ENCODE peak calls at places on chromosomes 16 and 17, in four cellular contexts. A, T, E and P are unnamed samples. For H3K36me3 and H3K9me3, the result is how much of the 10 kb centered on the place peaks cover.

GRCh38 chr16:88510091-88510719 is 57.1 kb downstream of the ZFPM1 start:
- DNase-seq in E (no peak), T (no peak), A (peak), P (no peak)

GRCh38 chr17:42642377-42642776 is 16.7 kb upstream of the TUBG2 start:
- DNase-seq in A (no peak), T (no peak), E (no peak), P (peak)

GRCh38 chr16:62954144-62955032 is 918.1 kb upstream of the CDH8 start:
- DNase-seq in A (no peak), E (no peak), T (no peak), P (no peak)

GRCh38 chr16:4914528-4915225 is 22.3 kb downstream of the PPL start:
- DNase-seq in A (no peak), E (no peak), T (no peak), P (no peak)

GRCh38 chr17:42171831-42172230 is 9.1 kb downstream of the KCNH4 start:
- DNase-seq in E (no peak), T (no peak), A (no peak), P (no peak)

GRCh38 chr17:79183221-79184158 is 108.9 kb downstream of the ENGASE start:
- DNase-seq in E (no peak), A (peak), T (no peak), P (no peak)

GRCh38 chr16:29710227-29711219 is 31.5 kb downstream of the QPRT start:
- DNase-seq in E (no peak), T (no peak), A (peak), P (peak)

GRCh38 chr16:30697264-30698138 is 1.5 kb upstream of the SRCAP start:
- DNase-seq in A (peak), E (no peak), T (no peak), P (no peak)

GRCh38 chr17:80892019-80892855 is 99.4 kb upstream of the CHMP6 start:
- DNase-seq in T (peak), A (no peak), E (peak), P (peak)

GRCh38 chr17:17988427-17988945 is 15.8 kb downstream of the DRC3 start:
- DNase-seq in A (no peak), T (no peak), E (no peak), P (no peak)

GRCh38 chr17:17985555-17985954 is 12.9 kb downstream of the DRC3 start:
- DNase-seq in T (no peak), A (peak), E (no peak), P (no peak)

GRCh38 chr17:17987901-17988300 is 15.2 kb downstream of the DRC3 start:
- DNase-seq in A (no peak), E (no peak), T (no peak), P (no peak)

GRCh38 chr17:17989081-17989480 is 16.4 kb downstream of the DRC3 start:
- DNase-seq in A (no peak), T (no peak), E (no peak), P (no peak)

GRCh38 chr17:17987187-17987896 is 14.7 kb downstream of the DRC3 start:
- DNase-seq in E (no peak), A (no peak), T (no peak), P (no peak)
- H3K4me3 ChIP-seq in E (no peak), A (no peak), T (no peak), P (no peak)

DNA sequence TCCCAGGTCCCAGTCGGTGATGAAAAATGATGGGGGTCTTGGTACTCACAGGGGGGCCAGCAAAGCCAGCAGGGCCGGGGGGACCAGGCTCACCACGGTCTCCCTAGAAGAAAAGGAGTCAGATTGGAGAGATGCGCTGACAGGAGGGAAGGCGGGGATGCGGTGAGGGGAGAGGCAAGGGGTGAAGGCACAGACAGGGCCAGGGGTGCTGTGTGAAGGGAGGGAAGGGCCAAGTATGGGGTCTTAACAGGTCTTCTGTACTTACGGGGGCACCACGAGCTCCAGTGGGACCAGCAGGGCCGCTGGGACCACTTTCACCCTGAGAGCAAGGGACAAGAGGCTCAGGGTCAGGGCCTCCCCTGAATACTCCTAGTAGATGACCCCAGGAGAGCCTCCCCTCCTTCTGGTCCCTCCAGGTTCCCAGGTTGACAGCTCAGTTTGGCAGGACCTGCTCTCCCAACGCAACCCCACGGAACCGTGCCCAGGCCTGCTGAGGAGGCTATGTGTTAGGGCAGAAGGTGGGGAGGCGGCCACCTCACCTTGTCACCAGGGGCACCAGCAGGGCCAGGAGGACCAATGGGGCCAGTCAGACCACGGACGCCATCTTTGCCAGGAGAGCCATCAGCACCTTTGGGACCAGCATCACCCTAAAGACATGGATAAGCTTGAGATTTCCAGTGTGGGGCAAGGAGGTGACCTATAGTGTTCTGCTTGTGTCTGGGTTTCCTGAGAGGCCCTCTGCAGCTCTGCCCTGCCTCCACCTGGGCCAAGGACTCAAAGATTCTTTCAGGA is 11.0 kb downstream of the COL1A1 start:
- DNase-seq in A (no peak), T (no peak), E (no peak), P (no peak)
- H3K36me3 ChIP-seq in A (half or more), T (under half), E (under half), P (under half)

DNA sequence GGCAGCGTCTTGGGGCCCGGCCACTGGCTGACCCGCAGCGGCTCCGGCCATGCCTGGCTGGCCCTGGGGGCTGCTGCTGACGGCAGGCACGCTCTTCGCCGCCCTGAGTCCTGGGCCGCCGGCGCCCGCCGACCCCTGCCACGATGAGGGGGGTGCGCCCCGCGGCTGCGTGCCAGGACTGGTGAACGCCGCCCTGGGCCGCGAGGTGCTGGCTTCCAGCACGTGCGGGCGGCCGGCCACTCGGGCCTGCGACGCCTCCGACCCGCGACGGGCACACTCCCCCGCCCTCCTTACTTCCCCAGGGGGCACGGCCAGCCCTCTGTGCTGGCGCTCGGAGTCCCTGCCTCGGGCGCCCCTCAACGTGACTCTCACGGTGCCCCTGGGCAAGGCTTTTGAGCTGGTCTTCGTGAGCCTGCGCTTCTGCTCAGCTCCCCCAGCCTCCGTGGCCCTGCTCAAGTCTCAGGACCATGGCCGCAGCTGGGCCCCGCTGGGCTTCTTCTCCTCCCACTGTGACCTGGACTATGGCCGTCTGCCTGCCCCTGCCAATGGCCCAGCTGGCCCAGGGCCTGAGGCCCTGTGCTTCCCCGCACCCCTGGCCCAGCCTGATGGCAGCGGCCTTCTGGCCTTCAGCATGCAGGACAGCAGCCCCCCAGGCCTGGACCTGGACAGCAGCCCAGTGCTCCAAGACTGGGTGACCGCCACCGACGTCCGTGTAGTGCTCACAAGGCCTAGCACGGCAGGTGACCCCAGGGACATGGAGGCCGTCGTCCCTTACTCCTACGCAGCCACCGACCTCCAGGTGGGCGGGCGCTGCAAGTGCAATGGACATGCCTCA is 773 bp downstream of the NTN3 start:
- DNase-seq in E (no peak), T (no peak), A (peak), P (no peak)
- H3K9me3 ChIP-seq in E (under half), T (under half), A (under half), P (under half)

GRCh38 chr16:14364386-14365199 is 265.5 kb downstream of the PARN start:
- DNase-seq in E (no peak), A (no peak), T (no peak), P (peak)

GRCh38 chr16:14366447-14366846 is 263.6 kb downstream of the PARN start:
- DNase-seq in T (no peak), E (no peak), A (no peak), P (no peak)

GRCh38 chr16:14365200-14365851 is 264.7 kb downstream of the PARN start:
- DNase-seq in E (no peak), A (no peak), T (no peak), P (no peak)

GRCh38 chr16:14362774-14363371 is 267.2 kb downstream of the PARN start:
- DNase-seq in T (no peak), E (no peak), A (no peak), P (no peak)

DNA sequence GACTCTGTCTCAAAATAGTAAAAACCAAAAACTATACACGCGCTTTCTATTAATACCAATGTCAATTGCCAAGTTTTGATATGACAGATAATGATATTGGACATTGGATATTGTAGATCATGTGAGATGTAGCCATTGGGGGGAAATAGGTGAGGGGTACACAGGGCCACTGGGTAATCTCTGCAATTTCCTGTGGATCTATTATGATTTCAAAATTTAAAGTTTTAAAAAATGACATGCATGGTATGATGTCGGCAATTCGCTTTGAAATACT is 266.0 kb downstream of the PARN start:
- DNase-seq in T (no peak), A (no peak), E (no peak), P (no peak)
- H3K4me3 ChIP-seq in T (no peak), A (no peak), E (no peak), P (peak)

GRCh38 chr17:44159519-44160210 is 10.8 kb upstream of the ASB16 start:
- DNase-seq in A (no peak), T (no peak), E (no peak), P (peak)
- H3K36me3 ChIP-seq in A (under half), T (under half), E (under half), P (under half)

GRCh38 chr16:35463358-35463757 is 2003.9 kb downstream of the TP53TG3F start:
- DNase-seq in A (no peak), T (no peak), E (no peak), P (no peak)
- H3K9me3 ChIP-seq in A (under half), T (half or more), E (under half), P (under half)